ENCODE peak calls at places on chromosomes 12 and 14, in ten cellular contexts. L is AG08396, H is Calu3, Z is NCI-H1092, G is iPS DF 19.7, I is OCI-LY7, F is left ventricle myocardium superior, Y is M059J, S is HFFc6, K is DMS79. N is an unnamed sample.

GRCh38 chr12:74689071-74689655 is 151.5 kb downstream of the ATXN7L3B start:
- DNase-seq in I (peak), F (no peak), G (peak), S (peak), H (no peak), L (peak), K (no peak), Y (peak), Z (no peak), N (no peak)

GRCh38 chr14:74863274-74863673 is 12.7 kb downstream of the PROX2 start:
- DNase-seq in K (no peak), H (no peak), F (peak), Y (no peak), G (no peak), L (no peak), Z (no peak), S (no peak), I (no peak), N (no peak)

GRCh38 chr14:65872536-65872935 is 460.0 kb downstream of the FUT8 start:
- DNase-seq in F (no peak), S (no peak), L (no peak), I (no peak), Y (no peak), G (no peak), K (no peak), H (no peak), Z (no peak), N (no peak)

GRCh38 chr12:24860546-24860945 is 88.4 kb downstream of the BCAT1 start:
- DNase-seq in Z (no peak), L (no peak), H (no peak), S (peak), G (no peak), Y (peak), I (no peak), K (no peak), F (no peak), N (no peak)

GRCh38 chr14:45377201-45377600 is 124.2 kb upstream of the MIS18BP1 start:
- DNase-seq in I (no peak), H (no peak), Y (no peak), F (no peak), L (no peak), K (no peak), Z (no peak), S (no peak), G (no peak), N (no peak)

GRCh38 chr12:45220366-45220931 is 4.6 kb downstream of the ANO6 start:
- DNase-seq in F (no peak), H (no peak), Z (no peak), K (no peak), G (no peak), S (no peak), Y (no peak), I (no peak), L (no peak), N (no peak)

GRCh38 chr12:34297126-34297789 is 275.0 kb downstream of the ALG10 start:
- DNase-seq in K (no peak), Z (no peak), L (no peak), I (no peak), Y (no peak), G (no peak), H (no peak), S (no peak), F (peak), N (no peak)

GRCh38 chr12:117671734-117672133 is 297.1 kb downstream of the KSR2 start:
- DNase-seq in S (peak), F (peak), Z (no peak), Y (peak), I (peak), L (peak), H (peak), K (no peak), G (peak), N (no peak)

GRCh38 chr14:94395900-94396574 is 7.6 kb upstream of the SERPINA1 start:
- DNase-seq in L (no peak), Z (peak), G (no peak), F (no peak), H (peak), I (no peak), K (no peak), S (no peak), Y (no peak), N (no peak)

GRCh38 chr12:28235017-28235416 is 44.8 kb downstream of the CCDC91 start:
- DNase-seq in H (no peak), L (no peak), F (no peak), Z (no peak), K (no peak), S (no peak), Y (no peak), G (no peak), I (no peak), N (no peak)

N was measured in effector CD4-positive, alpha-beta T cell.